ENCODE peak calls at places on chromosomes 2 and 18, in eight cellular contexts. One of them, this sample, is unnamed.

GRCh38 chr2:47221956-47222355 is 66.8 kb upstream of the STPG4 start:
- DNase-seq in GM23248: peak
- DNase-seq in tibial nerve: no peak
- DNase-seq in fibroblast of mammary gland: peak
- DNase-seq in CD8-positive, alpha-beta memory T cell: no peak
- DNase-seq in activated CD8-positive, alpha-beta memory T cell treated with anti-CD3 and anti-CD28 coated beads for 4 hours: no peak
- DNase-seq in HEK293T: no peak
- DNase-seq in aorta: no peak
- DNase-seq in this sample: no peak

GRCh38 chr2:192159764-192160163 is 35.0 kb downstream of the TMEFF2 start:
- DNase-seq in aorta: no peak
- DNase-seq in activated CD8-positive, alpha-beta memory T cell treated with anti-CD3 and anti-CD28 coated beads for 4 hours: no peak
- DNase-seq in fibroblast of mammary gland: no peak
- DNase-seq in CD8-positive, alpha-beta memory T cell: no peak
- DNase-seq in HEK293T: no peak
- DNase-seq in tibial nerve: no peak
- DNase-seq in GM23248: no peak
- DNase-seq in this sample: no peak

GRCh38 chr18:68800075-68800474 is 2.2 kb downstream of the CCDC102B start:
- DNase-seq in fibroblast of mammary gland: no peak
- DNase-seq in GM23248: no peak
- DNase-seq in aorta: no peak
- DNase-seq in CD8-positive, alpha-beta memory T cell: no peak
- DNase-seq in HEK293T: no peak
- DNase-seq in activated CD8-positive, alpha-beta memory T cell treated with anti-CD3 and anti-CD28 coated beads for 4 hours: no peak
- DNase-seq in tibial nerve: no peak
- DNase-seq in this sample: no peak

GRCh38 chr18:27202771-27203170 is 17.7 kb upstream of the CHST9 start:
- DNase-seq in fibroblast of mammary gland: no peak
- DNase-seq in activated CD8-positive, alpha-beta memory T cell treated with anti-CD3 and anti-CD28 coated beads for 4 hours: no peak
- DNase-seq in tibial nerve: no peak
- DNase-seq in HEK293T: no peak
- DNase-seq in aorta: no peak
- DNase-seq in CD8-positive, alpha-beta memory T cell: no peak
- DNase-seq in GM23248: no peak
- DNase-seq in this sample: no peak

GRCh38 chr2:31987454-31987853 is 23.4 kb downstream of the MEMO1 start:
- DNase-seq in CD8-positive, alpha-beta memory T cell: no peak
- DNase-seq in tibial nerve: no peak
- DNase-seq in GM23248: peak
- DNase-seq in activated CD8-positive, alpha-beta memory T cell treated with anti-CD3 and anti-CD28 coated beads for 4 hours: no peak
- DNase-seq in fibroblast of mammary gland: peak
- DNase-seq in aorta: no peak
- DNase-seq in HEK293T: no peak
- DNase-seq in this sample: no peak

GRCh38 chr2:42722328-42723190 is 41.4 kb downstream of the OXER1 start:
- DNase-seq in CD8-positive, alpha-beta memory T cell: no peak
- DNase-seq in tibial nerve: no peak
- DNase-seq in aorta: peak
- DNase-seq in HEK293T: no peak
- DNase-seq in activated CD8-positive, alpha-beta memory T cell treated with anti-CD3 and anti-CD28 coated beads for 4 hours: no peak
- DNase-seq in GM23248: peak
- DNase-seq in fibroblast of mammary gland: peak
- DNase-seq in this sample: no peak

GRCh38 chr18:77110936-77111335 is 21.6 kb downstream of the MBP start:
- DNase-seq in HEK293T: no peak
- DNase-seq in fibroblast of mammary gland: no peak
- DNase-seq in tibial nerve: no peak
- DNase-seq in aorta: no peak
- DNase-seq in GM23248: no peak
- DNase-seq in CD8-positive, alpha-beta memory T cell: no peak
- DNase-seq in activated CD8-positive, alpha-beta memory T cell treated with anti-CD3 and anti-CD28 coated beads for 4 hours: no peak
- DNase-seq in this sample: no peak

GRCh38 chr2:29213871-29214341 is 98.7 kb downstream of the CLIP4 start:
- DNase-seq in activated CD8-positive, alpha-beta memory T cell treated with anti-CD3 and anti-CD28 coated beads for 4 hours: no peak
- DNase-seq in GM23248: peak
- DNase-seq in CD8-positive, alpha-beta memory T cell: no peak
- DNase-seq in fibroblast of mammary gland: peak
- DNase-seq in HEK293T: no peak
- DNase-seq in aorta: no peak
- DNase-seq in tibial nerve: no peak
- DNase-seq in this sample: no peak

GRCh38 chr2:224869601-224870000 is 153.4 kb upstream of the CCDC195 start:
- DNase-seq in activated CD8-positive, alpha-beta memory T cell treated with anti-CD3 and anti-CD28 coated beads for 4 hours: no peak
- DNase-seq in fibroblast of mammary gland: peak
- DNase-seq in aorta: no peak
- DNase-seq in tibial nerve: no peak
- DNase-seq in CD8-positive, alpha-beta memory T cell: no peak
- DNase-seq in HEK293T: no peak
- DNase-seq in GM23248: peak
- DNase-seq in this sample: no peak

GRCh38 chr2:156476516-156477206 is 40.5 kb downstream of the GPD2 start:
- DNase-seq in aorta: no peak
- DNase-seq in activated CD8-positive, alpha-beta memory T cell treated with anti-CD3 and anti-CD28 coated beads for 4 hours: no peak
- DNase-seq in CD8-positive, alpha-beta memory T cell: no peak
- DNase-seq in fibroblast of mammary gland: peak
- DNase-seq in HEK293T: no peak
- DNase-seq in GM23248: peak
- DNase-seq in tibial nerve: no peak
- DNase-seq in this sample: no peak

GRCh38 chr2:18124126-18124835 is 245.8 kb downstream of the KCNS3 start:
- DNase-seq in CD8-positive, alpha-beta memory T cell: no peak
- DNase-seq in fibroblast of mammary gland: no peak
- DNase-seq in tibial nerve: no peak
- DNase-seq in HEK293T: no peak
- DNase-seq in activated CD8-positive, alpha-beta memory T cell treated with anti-CD3 and anti-CD28 coated beads for 4 hours: no peak
- DNase-seq in GM23248: no peak
- DNase-seq in aorta: no peak
- DNase-seq in this sample: no peak

GRCh38 chr2:37389395-37389794 is 45.0 kb downstream of the QPCT start:
- DNase-seq in activated CD8-positive, alpha-beta memory T cell treated with anti-CD3 and anti-CD28 coated beads for 4 hours: no peak
- DNase-seq in HEK293T: no peak
- DNase-seq in CD8-positive, alpha-beta memory T cell: no peak
- DNase-seq in GM23248: no peak
- DNase-seq in aorta: no peak
- DNase-seq in fibroblast of mammary gland: no peak
- DNase-seq in tibial nerve: no peak
- DNase-seq in this sample: no peak

GRCh38 chr2:138522556-138522955 is 21.0 kb downstream of the SPOPL start:
- DNase-seq in aorta: no peak
- DNase-seq in activated CD8-positive, alpha-beta memory T cell treated with anti-CD3 and anti-CD28 coated beads for 4 hours: no peak
- DNase-seq in HEK293T: no peak
- DNase-seq in fibroblast of mammary gland: no peak
- DNase-seq in tibial nerve: no peak
- DNase-seq in CD8-positive, alpha-beta memory T cell: no peak
- DNase-seq in GM23248: no peak
- DNase-seq in this sample: no peak

GRCh38 chr2:221467610-221468009 is 104.5 kb downstream of the EPHA4 start:
- DNase-seq in HEK293T: no peak
- DNase-seq in tibial nerve: no peak
- DNase-seq in CD8-positive, alpha-beta memory T cell: no peak
- DNase-seq in fibroblast of mammary gland: peak
- DNase-seq in GM23248: peak
- DNase-seq in aorta: no peak
- DNase-seq in activated CD8-positive, alpha-beta memory T cell treated with anti-CD3 and anti-CD28 coated beads for 4 hours: no peak
- DNase-seq in this sample: no peak